ENCODE peak calls at places on chromosomes 3 and 15, in eight cellular contexts. G is brain microvascular endothelial cell, H is dorsolateral prefrontal cortex, W is sigmoid colon, O is tibial artery, D is epithelial cell of esophagus, K is thoracic aorta, Q is tibial nerve. S is an unnamed sample.

GRCh38 chr15:44812029-44812517 is 75.7 kb downstream of the TRIM69 start:
- DNase-seq in G (no peak), H (no peak), W (no peak), O (no peak), D (peak), K (no peak), Q (no peak), S (peak)

GRCh38 chr15:63904042-63904441 is 70.3 kb upstream of the HERC1 start:
- DNase-seq in G (no peak), H (no peak), W (no peak), O (no peak), D (no peak), K (no peak), Q (no peak), S (no peak)

GRCh38 chr3:15470261-15470660 is 42.9 kb downstream of the EAF1 start:
- DNase-seq in G (no peak), H (no peak), W (no peak), O (peak), D (no peak), K (no peak), Q (no peak), S (peak)

GRCh38 chr3:30012941-30013543 is 593.4 kb upstream of the TGFBR2 start:
- DNase-seq in G (peak), H (no peak), W (peak), O (peak), D (peak), K (peak), Q (peak), S (peak)

GRCh38 chr3:4656059-4656458 is 162.9 kb downstream of the ITPR1 start:
- DNase-seq in G (peak), H (peak), W (peak), O (peak), D (peak), K (peak), Q (peak), S (peak)

GRCh38 chr3:98732239-98733054 is 30.7 kb upstream of the ST3GAL6 start:
- DNase-seq in G (peak), H (peak), W (peak), O (peak), D (peak), K (no peak), Q (peak), S (peak)

GRCh38 chr3:118593277-118593670 is 441.4 kb downstream of the IGSF11 start:
- DNase-seq in G (no peak), H (no peak), W (no peak), O (no peak), D (no peak), K (no peak), Q (no peak), S (no peak)

GRCh38 chr15:28123408-28124023 is 24.4 kb upstream of the OCA2 start:
- DNase-seq in G (peak), H (peak), W (no peak), O (peak), D (peak), K (no peak), Q (peak), S (peak)

GRCh38 chr15:83207622-83208356 is at the start of gene HDGFL3:
- DNase-seq in G (peak), H (peak), W (peak), O (peak), D (peak), K (no peak), Q (peak), S (peak)

GRCh38 chr3:98259707-98260106 is 4.3 kb upstream of the OR5H6 start:
- DNase-seq in G (no peak), H (no peak), W (no peak), O (no peak), D (peak), K (no peak), Q (no peak), S (peak)

GRCh38 chr15:22954798-22955543 is 25.2 kb downstream of the CYFIP1 start:
- DNase-seq in G (no peak), H (no peak), W (peak), O (no peak), D (peak), K (no peak), Q (no peak), S (no peak)

GRCh38 chr15:73375012-73375411 is 6.3 kb upstream of the HCN4 start:
- DNase-seq in G (no peak), H (no peak), W (no peak), O (no peak), D (no peak), K (no peak), Q (no peak), S (no peak)

GRCh38 chr3:113242091-113242581 is 30.8 kb downstream of the BOC start:
- DNase-seq in G (no peak), H (no peak), W (no peak), O (no peak), D (no peak), K (no peak), Q (no peak), S (no peak)

GRCh38 chr3:165256554-165256953 is 60.4 kb upstream of the SLITRK3 start:
- DNase-seq in G (no peak), H (no peak), W (no peak), O (no peak), D (no peak), K (no peak), Q (no peak), S (peak)

GRCh38 chr3:12513694-12514446 is 29.6 kb downstream of the TSEN2 start:
- DNase-seq in G (no peak), H (no peak), W (no peak), O (no peak), D (no peak), K (no peak), Q (no peak), S (no peak)

DNA sequence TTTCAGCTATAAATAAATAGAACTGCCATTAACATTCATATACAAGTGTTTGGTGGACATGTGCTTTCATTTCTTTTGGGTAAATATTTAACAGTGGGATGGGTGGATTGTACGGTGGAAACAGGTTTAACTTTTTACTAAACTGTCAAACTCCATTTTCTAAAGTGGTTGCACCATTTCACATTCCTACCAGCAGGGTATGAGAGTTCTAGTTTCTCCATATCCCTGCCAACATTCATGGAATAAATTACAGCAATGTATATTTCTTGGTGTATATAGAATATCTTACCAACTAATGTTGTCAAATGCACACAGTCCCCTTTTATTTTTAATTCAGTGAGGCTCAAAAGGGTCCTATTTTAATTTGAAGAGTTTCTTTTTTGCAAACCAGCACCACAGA is 71.3 kb upstream of the CTXND1 start:
- DNase-seq in G (no peak), H (no peak), W (no peak), O (no peak), D (no peak), K (no peak), Q (no peak), S (peak)
- TF ChIP-seq CTCF in G (peak), H (no peak), W (no peak), O (no peak), D (peak), K (no peak), Q (no peak), S (peak)

GRCh38 chr3:172057624-172058023 is 18.2 kb downstream of the FNDC3B start:
- DNase-seq in G (no peak), H (no peak), W (no peak), O (no peak), D (no peak), K (no peak), Q (no peak), S (no peak)
- TF ChIP-seq CTCF in G (no peak), H (no peak), W (no peak), O (no peak), D (no peak), K (no peak), Q (no peak), S (no peak)

DNA sequence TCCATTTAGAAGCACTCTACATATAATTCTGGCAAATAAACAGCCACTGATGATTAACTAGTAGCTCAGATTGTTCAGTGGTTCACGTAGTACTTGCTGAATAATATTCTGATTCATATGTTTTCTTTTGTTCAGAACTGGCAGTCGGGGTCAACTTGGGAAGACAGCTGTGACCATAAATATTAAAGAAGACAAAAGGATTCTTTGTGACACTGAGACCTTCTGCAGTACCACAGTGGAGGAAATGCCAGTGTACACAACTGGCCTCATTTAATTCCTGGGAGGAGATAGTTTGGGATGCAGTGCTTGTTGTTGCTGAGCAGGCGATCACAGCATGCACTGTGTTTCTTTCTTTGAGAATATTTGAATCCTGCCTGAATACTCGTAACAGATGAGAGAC is 26.6 kb upstream of the MCF2L2 start:
- DNase-seq in G (peak), H (no peak), W (no peak), O (no peak), D (peak), K (no peak), Q (no peak), S (no peak)
- TF ChIP-seq CTCF in G (no peak), H (no peak), W (no peak), O (no peak), D (no peak), K (no peak), Q (no peak), S (no peak)

GRCh38 chr3:87082806-87083440 is 92.0 kb upstream of the VGLL3 start:
- DNase-seq in G (peak), H (no peak), W (no peak), O (no peak), D (peak), K (no peak), Q (no peak), S (peak)
- TF ChIP-seq CTCF in G (peak), H (peak), W (peak), O (peak), D (peak), K (peak), Q (peak), S (peak)

GRCh38 chr3:172666181-172666872 is 44.5 kb downstream of the NCEH1 start:
- DNase-seq in G (no peak), H (no peak), W (no peak), O (no peak), D (peak), K (no peak), Q (no peak), S (peak)
- TF ChIP-seq CTCF in G (peak), H (no peak), W (no peak), O (no peak), D (peak), K (no peak), Q (no peak), S (no peak)

GRCh38 chr3:172678068-172678467 is 32.8 kb downstream of the NCEH1 start:
- DNase-seq in G (no peak), H (no peak), W (no peak), O (no peak), D (peak), K (no peak), Q (no peak), S (peak)

GRCh38 chr3:172675371-172676193 is 35.3 kb downstream of the NCEH1 start:
- DNase-seq in G (peak), H (no peak), W (no peak), O (no peak), D (peak), K (no peak), Q (no peak), S (peak)

GRCh38 chr3:172676208-172676920 is 34.5 kb downstream of the NCEH1 start:
- DNase-seq in G (no peak), H (no peak), W (no peak), O (no peak), D (no peak), K (no peak), Q (no peak), S (no peak)

GRCh38 chr3:172673210-172673679 is 37.6 kb downstream of the NCEH1 start:
- DNase-seq in G (peak), H (no peak), W (peak), O (no peak), D (peak), K (no peak), Q (no peak), S (peak)
- TF ChIP-seq CTCF in G (peak), H (peak), W (peak), O (peak), D (peak), K (peak), Q (peak), S (peak)

DNA sequence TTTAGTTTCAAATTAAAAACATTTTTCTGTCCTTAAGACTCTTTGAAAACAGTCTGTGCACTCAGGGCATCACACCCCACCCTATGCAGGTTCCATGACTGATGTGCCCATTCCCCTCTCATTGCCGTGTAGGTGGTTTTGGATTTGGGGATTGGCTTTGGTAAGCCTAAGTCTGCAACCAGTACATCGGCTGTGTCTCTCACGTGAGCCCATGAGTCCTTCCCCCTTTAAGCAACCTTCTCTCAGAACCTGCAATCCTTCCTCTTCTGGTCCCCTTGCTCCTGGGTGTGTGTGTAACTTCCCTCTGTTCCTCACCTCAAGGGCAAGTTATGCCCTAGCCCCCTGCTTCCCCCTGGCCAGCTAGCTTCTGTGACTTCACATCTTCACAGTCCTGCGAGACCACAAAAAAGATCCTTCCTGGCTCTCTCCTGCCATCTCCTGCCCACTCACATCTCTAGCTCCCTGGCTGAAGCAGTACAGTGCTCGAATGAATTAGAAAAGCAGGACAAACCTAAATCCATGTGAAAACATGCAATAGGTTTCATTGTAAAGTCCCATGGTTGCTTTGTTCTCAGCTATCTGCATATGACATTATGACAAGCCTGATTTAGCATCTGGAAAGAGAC is 126.7 kb downstream of the UACA start:
- DNase-seq in G (no peak), H (no peak), W (no peak), O (no peak), D (no peak), K (no peak), Q (no peak), S (peak)
- TF ChIP-seq CTCF in G (peak), H (peak), W (peak), O (no peak), D (peak), K (no peak), Q (no peak), S (no peak)

GRCh38 chr3:147415819-147416218 is 6.7 kb downstream of the ZIC1 start:
- DNase-seq in G (peak), H (no peak), W (no peak), O (no peak), D (no peak), K (no peak), Q (no peak), S (no peak)
- TF ChIP-seq CTCF in G (peak), H (no peak), W (no peak), O (no peak), D (no peak), K (no peak), Q (no peak), S (no peak)

GRCh38 chr15:47990821-47991220 is 130.0 kb upstream of the SLC24A5 start:
- DNase-seq in G (no peak), H (no peak), W (no peak), O (no peak), D (no peak), K (no peak), Q (no peak), S (no peak)

GRCh38 chr15:47988564-47988963 is 132.2 kb upstream of the SLC24A5 start:
- DNase-seq in G (no peak), H (no peak), W (no peak), O (no peak), D (no peak), K (no peak), Q (no peak), S (no peak)

GRCh38 chr15:47987461-47987860 is 133.3 kb upstream of the SLC24A5 start:
- DNase-seq in G (no peak), H (no peak), W (no peak), O (no peak), D (no peak), K (no peak), Q (no peak), S (no peak)

GRCh38 chr15:47985568-47985967 is 135.2 kb upstream of the SLC24A5 start:
- DNase-seq in G (no peak), H (no peak), W (no peak), O (no peak), D (no peak), K (no peak), Q (no peak), S (no peak)

DNA sequence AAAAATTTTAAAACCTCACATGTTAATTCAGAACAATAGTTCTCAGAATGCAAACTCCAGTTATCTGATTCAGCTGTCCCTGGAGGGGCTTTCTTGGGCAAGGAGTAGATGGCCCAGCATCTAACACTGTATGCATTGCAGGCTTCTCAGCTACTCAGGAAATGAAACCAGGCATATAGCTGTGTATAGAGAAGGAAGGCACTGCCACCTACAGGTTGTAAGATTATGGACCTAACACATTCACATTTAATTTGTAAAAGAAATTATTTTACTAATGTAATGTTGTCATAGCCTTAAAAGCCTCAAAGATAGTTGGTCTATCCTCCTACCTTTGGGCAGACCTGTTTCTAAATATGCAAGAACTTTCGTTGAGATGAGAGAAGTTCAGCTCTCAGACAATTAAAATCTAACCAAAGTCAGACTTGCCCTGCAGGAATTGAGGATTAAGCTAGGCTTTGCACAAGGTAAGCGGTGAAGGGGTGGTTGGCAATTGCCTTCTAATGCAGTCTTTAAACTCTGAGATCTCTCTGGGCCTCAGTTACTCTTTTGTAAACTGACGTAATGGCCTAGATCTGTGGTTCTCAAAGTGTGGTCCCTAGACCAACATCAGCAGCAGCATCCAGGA is 132.8 kb upstream of the SLC24A5 start:
- DNase-seq in G (peak), H (no peak), W (no peak), O (no peak), D (peak), K (no peak), Q (no peak), S (peak)
- TF ChIP-seq CTCF in G (peak), H (peak), W (peak), O (peak), D (peak), K (peak), Q (peak), S (peak)

DNA sequence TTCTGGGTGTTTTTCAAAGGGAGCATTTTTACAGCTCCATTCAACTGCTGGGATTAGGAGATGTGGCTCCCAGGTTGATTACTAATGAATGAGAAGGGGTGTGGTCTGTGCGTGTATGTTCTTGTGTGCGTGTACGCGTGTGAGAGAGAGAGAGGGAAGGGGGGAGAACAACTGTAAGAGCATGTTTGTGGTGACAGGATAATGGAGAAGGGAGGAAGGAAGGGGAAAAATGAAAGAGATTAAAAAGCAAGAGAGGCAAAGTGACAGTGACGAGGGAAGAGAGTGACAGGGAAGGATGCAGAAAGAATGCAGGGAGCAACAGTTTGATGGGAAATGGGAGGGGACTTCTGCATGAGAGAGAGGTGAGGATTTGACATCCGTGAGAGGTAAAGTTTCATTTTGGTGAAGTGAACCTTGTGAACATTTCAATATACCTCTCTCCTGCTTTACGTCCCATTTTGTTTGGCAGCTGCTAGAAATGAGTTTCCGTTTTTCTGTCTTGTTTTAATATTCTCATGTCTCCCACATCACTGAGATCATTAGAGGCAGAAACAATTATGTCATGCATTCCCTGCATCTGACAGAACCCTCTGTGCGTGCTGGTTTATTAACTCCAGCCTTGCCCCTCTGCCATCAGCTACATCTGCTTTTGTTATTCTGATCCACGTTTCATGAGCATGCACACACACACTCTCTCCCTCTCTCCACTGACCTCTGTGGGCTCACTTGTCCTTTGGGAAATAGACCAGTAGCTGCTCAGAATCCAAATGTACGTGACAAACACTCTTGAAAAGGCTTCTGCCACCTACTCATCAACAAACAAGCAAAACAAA is 161.6 kb downstream of the GAP43 start:
- DNase-seq in G (peak), H (no peak), W (no peak), O (no peak), D (peak), K (no peak), Q (no peak), S (no peak)
- TF ChIP-seq CTCF in G (no peak), H (no peak), W (no peak), O (no peak), D (no peak), K (peak), Q (no peak), S (no peak)

S was measured in MCF 10A.